ENCODE peak calls at places on chromosomes 13 and 19, in five cellular contexts. Y is mammary epithelial cell, D is heart right ventricle, U is OCI-LY7, M is GM23338. I is an unnamed sample.

GRCh38 chr19:28023064-28023463 is 1189.9 kb downstream of the UQCRFS1 start:
- DNase-seq in Y (no peak), D (no peak), U (no peak), M (no peak), I (no peak)

GRCh38 chr13:107347641-107348369 is 779.9 kb upstream of the ARGLU1 start:
- DNase-seq in Y (no peak), D (no peak), U (no peak), M (no peak), I (no peak)

GRCh38 chr19:5396963-5397362 is 56.4 kb upstream of the PTPRS start:
- DNase-seq in Y (no peak), D (no peak), U (no peak), M (no peak), I (no peak)

GRCh38 chr19:40586611-40587010 is 9.9 kb downstream of the SHKBP1 start:
- DNase-seq in Y (no peak), D (no peak), U (no peak), M (no peak), I (no peak)

GRCh38 chr13:51044023-51044665 is 66.9 kb downstream of the C13orf42 start:
- DNase-seq in Y (no peak), D (no peak), U (peak), M (peak), I (no peak)

GRCh38 chr13:113597386-113598080 is 13.0 kb downstream of the TFDP1 start:
- DNase-seq in Y (no peak), D (no peak), U (no peak), M (no peak), I (no peak)

GRCh38 chr13:20118268-20119140 is 42.3 kb downstream of the GJA3 start:
- DNase-seq in Y (no peak), D (peak), U (no peak), M (peak), I (peak)

GRCh38 chr19:16223746-16224145 is 26.0 kb downstream of the AP1M1 start:
- DNase-seq in Y (no peak), D (no peak), U (no peak), M (no peak), I (no peak)

GRCh38 chr19:16111909-16112752 is 442 bp downstream of the RAB8A start:
- DNase-seq in Y (no peak), D (no peak), U (no peak), M (no peak), I (no peak)

GRCh38 chr19:56098731-56099577 is 22.1 kb downstream of the ZNF787 start:
- DNase-seq in Y (no peak), D (no peak), U (no peak), M (no peak), I (no peak)

GRCh38 chr19:21593008-21593427 is 87.6 kb downstream of the ZNF429 start:
- DNase-seq in Y (no peak), D (no peak), U (no peak), M (no peak), I (no peak)

GRCh38 chr19:38264486-38265212 is at the start of gene SPINT2:
- DNase-seq in Y (no peak), D (no peak), U (peak), M (peak), I (peak)

GRCh38 chr13:37202264-37202663 is 96.8 kb upstream of the CSNK1A1L start:
- DNase-seq in Y (no peak), D (no peak), U (no peak), M (no peak), I (no peak)

GRCh38 chr19:10018219-10018618 is 4.9 kb downstream of the RDH8 start:
- DNase-seq in Y (peak), D (no peak), U (no peak), M (no peak), I (no peak)

GRCh38 chr13:102643656-102644055 is 46.9 kb downstream of the TPP2 start:
- DNase-seq in Y (peak), D (no peak), U (no peak), M (no peak), I (no peak)

GRCh38 chr13:73661687-73662425 is 472.3 kb downstream of the KLF12 start:
- DNase-seq in Y (no peak), D (no peak), U (no peak), M (no peak), I (no peak)

DNA sequence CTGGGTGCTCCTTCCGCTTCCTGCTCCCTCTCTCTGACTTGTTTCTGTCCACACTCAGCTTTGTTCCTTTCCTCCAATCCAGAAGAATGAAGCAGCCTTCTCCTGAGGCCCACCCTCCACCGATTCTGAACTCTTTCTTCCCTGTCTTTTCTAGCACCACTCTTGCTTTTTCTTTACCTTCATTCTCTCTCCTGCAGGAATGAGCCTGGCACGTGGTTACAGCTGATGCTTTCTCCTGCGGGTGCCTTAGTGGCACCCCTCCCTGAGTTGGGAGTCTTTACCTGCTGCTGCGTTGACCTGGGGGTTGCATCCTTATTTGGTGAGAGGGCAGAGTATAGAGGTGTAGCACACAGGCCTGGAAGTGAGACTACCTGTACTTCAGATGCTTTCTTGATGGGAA is 6.2 kb downstream of the UBAC2 start:
- DNase-seq in Y (no peak), D (no peak), U (no peak), M (no peak), I (no peak)
- H3K4me3 ChIP-seq in Y (no peak), D (no peak), U (no peak), M (no peak), I (no peak)

GRCh38 chr13:111046590-111047141 is 68.4 kb upstream of the ARHGEF7 start:
- DNase-seq in Y (no peak), D (peak), U (no peak), M (no peak), I (no peak)
- TF ChIP-seq CTCF in Y (peak), D (peak), U (peak), M (no peak), I (peak)

DNA sequence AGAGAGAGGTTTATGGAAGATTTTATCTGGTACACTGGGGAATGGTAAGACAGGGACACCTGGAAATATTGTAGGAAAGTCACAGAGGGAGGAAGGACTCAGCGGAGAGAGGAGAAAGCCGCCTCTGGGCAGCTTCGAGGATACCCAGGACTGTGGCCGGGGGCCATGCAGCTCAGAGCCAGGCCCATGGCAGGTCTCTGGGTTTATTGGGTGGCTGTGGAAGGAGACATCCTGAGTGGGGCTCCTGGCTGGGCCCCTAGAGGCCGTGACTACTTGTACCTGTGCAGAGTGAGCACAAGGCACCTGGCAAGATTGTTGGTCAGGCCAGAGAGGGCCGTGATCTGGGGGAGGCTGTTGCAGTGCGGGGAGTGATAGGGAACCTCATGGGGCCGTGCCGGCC is 3.4 kb downstream of the DAZAP1 start:
- DNase-seq in Y (no peak), D (no peak), U (no peak), M (no peak), I (no peak)
- H3K4me3 ChIP-seq in Y (no peak), D (no peak), U (no peak), M (peak), I (no peak)

GRCh38 chr19:48190288-48191284 is 20.1 kb downstream of the ZSWIM9 start:
- DNase-seq in Y (peak), D (no peak), U (peak), M (peak), I (peak)
- TF ChIP-seq CTCF in Y (no peak), D (no peak), U (peak), M (peak), I (no peak)

I was measured in GM06990.